ENCODE peak calls at places on chromosomes 5 and 9, in six cellular contexts. H is H1, Q is neural progenitor cell, U is fibroblast of lung, E is HCT116, S is endothelial cell of umbilical vein. J is an unnamed sample.

GRCh38 chr9:126459546-126459945 is 132.9 kb downstream of the MVB12B start:
- DNase-seq in H (no peak), Q (no peak), U (no peak), E (no peak), S (no peak), J (no peak)

GRCh38 chr5:83492331-83492730 is 20.8 kb downstream of the VCAN start:
- DNase-seq in H (no peak), Q (no peak), U (no peak), E (no peak), S (no peak), J (no peak)

GRCh38 chr5:134603059-134603458 is 29.6 kb downstream of the SAR1B start:
- DNase-seq in H (no peak), Q (no peak), U (peak; percentile 69), E (no peak), S (no peak), J (peak; percentile 52)

GRCh38 chr5:131966551-131966950 is 21.1 kb upstream of the MEIKIN start:
- DNase-seq in H (peak; percentile 22), Q (no peak), U (no peak), E (no peak), S (no peak), J (no peak)

GRCh38 chr9:135281151-135281550 is 193.7 kb downstream of the OLFM1 start:
- DNase-seq in H (peak; percentile 69), Q (peak; percentile 60), U (no peak), E (no peak), S (no peak), J (no peak)

GRCh38 chr5:54701179-54701578 is 183.6 kb downstream of the SNX18 start:
- DNase-seq in H (no peak), Q (no peak), U (peak; percentile 98), E (peak; percentile 26), S (no peak), J (peak; percentile 91)

GRCh38 chr9:14251146-14252071 is 62.5 kb downstream of the NFIB start:
- DNase-seq in H (no peak), Q (peak; percentile 29), U (peak; percentile 90), E (peak; percentile 7), S (peak; percentile 73), J (peak; percentile 94)

GRCh38 chr9:90841615-90842014 is 40.0 kb downstream of the SYK start:
- DNase-seq in H (no peak), Q (no peak), U (no peak), E (no peak), S (no peak), J (no peak)

GRCh38 chr9:69599232-69599971 is 72.8 kb downstream of the APBA1 start:
- DNase-seq in H (no peak), Q (no peak), U (no peak), E (no peak), S (no peak), J (peak; percentile 55)

GRCh38 chr9:1083325-1083913 is 33.3 kb downstream of the DMRT2 start:
- DNase-seq in H (peak; percentile 59), Q (no peak), U (no peak), E (no peak), S (no peak), J (no peak)

GRCh38 chr9:116499986-116500871 is 186.9 kb upstream of the TRIM32 start:
- DNase-seq in H (no peak), Q (peak; percentile 80), U (peak; percentile 63), E (peak; percentile 49), S (no peak), J (peak; percentile 17)

GRCh38 chr5:58755397-58755796 is 172.5 kb downstream of the RAB3C start:
- DNase-seq in H (no peak), Q (no peak), U (no peak), E (no peak), S (no peak), J (no peak)

GRCh38 chr9:36144322-36145206 is 8.0 kb downstream of the GLIPR2 start:
- DNase-seq in H (no peak), Q (no peak), U (no peak), E (no peak), S (no peak), J (no peak)

GRCh38 chr9:89591291-89592200 is 13.3 kb upstream of the GADD45G start:
- DNase-seq in H (no peak), Q (no peak), U (no peak), E (no peak), S (no peak), J (no peak)

GRCh38 chr5:18534119-18534518 is 899.9 kb downstream of the TAF11L14 start:
- DNase-seq in H (no peak), Q (no peak), U (no peak), E (no peak), S (no peak), J (no peak)

DNA sequence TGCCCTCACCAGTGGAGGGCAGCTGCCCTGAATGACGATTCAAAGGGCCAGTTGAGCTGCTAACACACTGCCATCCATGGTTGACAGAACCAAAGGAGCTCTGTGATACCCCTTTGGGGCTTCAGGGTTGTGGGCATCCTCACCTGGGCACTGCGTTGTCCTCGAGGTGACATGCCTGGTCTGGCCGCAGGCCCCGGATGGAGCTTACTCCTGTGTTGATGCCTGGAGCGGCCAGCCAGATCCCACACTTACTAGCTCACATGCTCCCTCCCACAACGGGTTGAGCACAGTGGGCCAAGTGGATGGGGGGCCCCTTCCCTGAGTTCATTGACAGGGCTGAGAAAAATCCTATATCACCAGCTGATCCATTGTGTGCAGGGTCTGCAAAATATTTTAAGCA is 898.9 kb downstream of the TAF11L14 start:
- DNase-seq in H (no peak), Q (no peak), U (no peak), E (no peak), S (no peak), J (no peak)
- H3K9ac ChIP-seq in H (no peak overlapping the region), Q (no peak overlapping the region), U (no peak overlapping the region), E (no peak overlapping the region), S (no peak overlapping the region), J (no peak overlapping the region)

GRCh38 chr9:92727716-92728700 is 36.6 kb downstream of the BICD2 start:
- DNase-seq in H (peak; percentile 17), Q (no peak), U (no peak), E (no peak), S (no peak), J (no peak)
- H3K79me2 ChIP-seq in H (peaks cover 27% of the 10 kb centered on the region), Q (peaks cover 23% of the 10 kb centered on the region), U (peaks cover 35% of the 10 kb centered on the region), E (peaks cover 69% of the 10 kb centered on the region), S (peaks cover 63% of the 10 kb centered on the region), J (peaks cover 93% of the 10 kb centered on the region)

DNA sequence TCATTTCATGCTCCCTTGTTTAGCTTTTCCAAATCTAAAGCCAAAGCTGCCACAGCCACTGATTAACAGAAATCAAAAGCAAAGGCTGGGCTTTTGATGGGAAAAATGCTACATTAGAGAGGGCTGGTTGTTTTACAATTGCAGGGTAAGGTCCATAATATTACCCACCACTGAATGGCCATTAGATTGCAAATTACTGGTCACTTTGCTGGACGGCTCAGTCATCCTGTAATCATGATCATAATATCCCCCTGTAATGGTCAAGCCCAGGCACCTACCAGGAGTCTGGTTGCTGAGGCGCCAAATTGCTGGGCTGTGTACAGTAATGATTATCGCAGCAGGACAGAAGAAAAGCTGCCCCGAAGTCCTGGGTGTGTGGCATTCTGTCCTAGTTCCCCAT is 286.5 kb downstream of the ZSWIM6 start:
- DNase-seq in H (no peak), Q (no peak), U (no peak), E (no peak), S (no peak), J (no peak)
- TF ChIP-seq CTCF in H (no peak), Q (no peak), U (no peak), E (no peak), S (no peak), J (no peak)

DNA sequence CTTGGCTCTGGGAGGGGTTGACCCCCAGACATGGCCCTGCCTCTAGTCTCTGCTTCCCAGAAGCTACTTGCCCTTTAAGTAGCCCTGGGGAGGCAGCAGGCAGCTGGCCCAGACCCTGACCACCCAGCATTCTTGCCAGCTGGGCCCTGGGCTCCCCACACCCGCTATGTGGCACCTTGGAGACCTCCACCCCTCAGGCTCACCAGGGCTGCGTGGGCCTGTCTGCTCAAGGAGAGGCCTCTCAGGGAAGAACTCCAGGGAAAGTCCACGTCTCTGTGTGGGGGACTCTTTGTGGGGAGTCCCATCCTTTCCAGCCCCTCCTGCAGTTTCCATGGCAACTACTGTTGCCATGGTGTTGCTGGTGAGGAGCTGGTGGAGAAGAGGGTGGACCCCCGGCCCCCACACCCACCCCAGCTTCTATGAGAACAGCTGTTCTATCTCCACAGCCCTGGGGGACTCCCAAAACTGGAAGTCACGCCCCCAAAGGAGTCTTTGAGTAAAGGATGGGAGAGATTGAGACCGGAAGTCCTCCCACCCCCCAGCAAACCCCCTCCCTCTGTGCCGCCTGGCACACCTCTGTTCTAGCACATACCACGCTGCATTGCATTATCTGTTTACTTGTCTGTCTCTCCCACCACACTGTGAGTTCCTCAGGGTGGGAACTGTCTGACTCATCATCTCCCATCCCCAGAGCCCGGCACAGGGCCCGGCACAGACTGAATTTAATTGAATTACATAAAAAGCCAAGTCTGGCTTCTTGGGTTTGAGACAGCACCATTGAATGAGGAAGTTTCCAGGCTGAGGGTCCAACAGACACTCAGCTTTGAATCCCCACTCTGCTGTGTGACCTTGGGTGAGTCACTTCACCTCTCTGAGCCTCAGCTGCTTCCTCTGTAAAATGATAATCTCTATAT is 12.6 kb downstream of the DNM1 start:
- DNase-seq in H (no peak), Q (no peak), U (peak; percentile 59), E (no peak), S (peak; percentile 12), J (no peak)
- H3K9ac ChIP-seq in H (no peak overlapping the region), Q (no peak overlapping the region), U (no peak overlapping the region), E (peak overlapping the region; percentile 52), S (no peak overlapping the region), J (no peak overlapping the region)

DNA sequence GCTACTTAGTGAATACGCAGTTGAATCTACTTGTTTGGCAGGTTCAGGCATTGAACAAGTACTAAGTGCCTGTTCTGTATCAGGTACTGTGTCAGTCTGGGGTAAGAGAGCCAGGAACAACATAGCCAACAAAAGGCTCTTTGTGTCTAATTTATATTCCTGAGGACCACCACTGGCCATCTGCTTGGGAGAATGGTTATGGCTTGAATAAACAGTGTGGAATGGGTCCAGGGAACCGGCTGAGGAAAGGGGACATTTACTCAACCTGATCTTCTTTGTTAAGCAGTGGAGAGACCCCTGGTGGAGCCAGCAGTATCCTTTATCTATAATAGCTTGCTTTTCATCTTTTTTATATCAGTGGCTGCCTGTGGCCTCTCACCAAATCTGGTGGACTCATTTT is 38.6 kb downstream of the EXOSC2 start:
- DNase-seq in H (no peak), Q (no peak), U (peak; percentile 18), E (no peak), S (peak; percentile 32), J (peak; percentile 15)
- H3K79me2 ChIP-seq in H (peaks cover 41% of the 10 kb centered on the region), Q (peaks cover 64% of the 10 kb centered on the region), U (peaks cover 21% of the 10 kb centered on the region), E (peaks cover 62% of the 10 kb centered on the region), S (peaks cover 50% of the 10 kb centered on the region), J (peaks cover 66% of the 10 kb centered on the region)

DNA sequence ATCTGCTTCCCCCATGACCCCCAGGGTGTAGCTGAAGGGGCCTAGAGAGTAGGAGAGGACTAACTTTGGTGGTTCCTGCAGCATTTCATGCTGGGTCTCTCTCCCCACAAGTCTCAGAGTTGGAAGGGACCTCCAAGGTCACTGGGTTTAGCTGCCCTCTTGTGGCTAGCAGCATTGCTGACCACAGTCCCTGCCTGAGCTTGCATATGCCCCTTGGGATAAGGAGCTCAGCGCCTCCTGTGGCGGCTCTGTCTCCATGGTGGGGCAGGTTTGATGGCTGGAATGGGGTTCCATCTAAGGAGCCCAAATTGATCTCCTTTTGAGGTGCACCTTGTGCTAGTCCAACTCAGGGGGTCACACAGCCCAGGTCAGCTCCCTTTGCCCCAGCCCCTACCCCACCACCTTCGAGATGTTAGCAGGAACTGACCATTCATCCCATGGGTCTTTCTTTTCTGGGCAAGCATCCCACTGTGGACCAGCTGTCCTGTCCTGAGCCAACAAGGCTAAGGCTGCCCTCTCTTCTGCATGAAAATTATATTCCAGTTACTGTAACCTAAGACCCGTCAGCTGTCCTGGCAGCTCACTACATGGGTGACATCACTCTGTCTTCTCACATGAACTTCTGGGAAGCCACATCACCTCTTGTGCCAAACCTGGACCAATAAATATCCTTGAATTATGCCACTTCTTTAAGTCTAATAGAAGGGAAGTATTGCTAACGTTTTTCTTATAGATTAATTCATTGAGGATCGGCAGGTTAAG is 196.2 kb downstream of the HSPA4 start:
- DNase-seq in H (peak; percentile 64), Q (peak; percentile 87), U (peak; percentile 71), E (peak; percentile 60), S (peak; percentile 87), J (no peak)
- TF ChIP-seq CTCF in H (peak; percentile 99), Q (peak; percentile 74), U (peak; percentile 66), E (no peak), S (peak; percentile 98), J (no peak)

GRCh38 chr9:75084081-75084672 is 3.8 kb downstream of the NMRK1 start:
- DNase-seq in H (no peak), Q (no peak), U (no peak), E (no peak), S (peak; percentile 40), J (no peak)
- H3K9ac ChIP-seq in H (no peak overlapping the region), Q (no peak overlapping the region), U (no peak overlapping the region), E (no peak overlapping the region), S (no peak overlapping the region), J (no peak overlapping the region)

J was measured in mammary epithelial cell.